ENCODE peak calls at places on chromosomes 12 and 14, in eight cellular contexts. A is left ventricle myocardium inferior, O is gastrocnemius medialis, Y is cardiac muscle cell, K is lower leg skin, H is upper lobe of right lung, P is nephron progenitor cell, N is AG10803. D is an unnamed sample.

GRCh38 chr14:24818054-24818822 is 184.2 kb upstream of the GZMB start:
- DNase-seq in A (no peak), O (no peak), Y (peak), K (no peak), H (no peak), P (peak), N (no peak), D (no peak)

GRCh38 chr14:96745500-96746051 is 51.6 kb upstream of the VRK1 start:
- DNase-seq in A (no peak), O (no peak), Y (no peak), K (peak), H (no peak), P (no peak), N (no peak), D (no peak)

GRCh38 chr14:105060751-105061427 is 4.3 kb downstream of the GPR132 start:
- DNase-seq in A (peak), O (no peak), Y (no peak), K (peak), H (peak), P (no peak), N (no peak), D (peak)

GRCh38 chr12:89414851-89415250 is 62.5 kb upstream of the DUSP6 start:
- DNase-seq in A (no peak), O (no peak), Y (peak), K (no peak), H (no peak), P (no peak), N (peak), D (no peak)

GRCh38 chr12:131011165-131012079 is 57.7 kb downstream of the ADGRD1 start:
- DNase-seq in A (peak), O (peak), Y (peak), K (peak), H (no peak), P (no peak), N (peak), D (no peak)

GRCh38 chr14:29262979-29263378 is 496.4 kb downstream of the FOXG1 start:
- DNase-seq in A (no peak), O (no peak), Y (peak), K (no peak), H (no peak), P (no peak), N (no peak), D (no peak)

GRCh38 chr12:40921563-40922163 is 229.4 kb downstream of the CNTN1 start:
- DNase-seq in A (no peak), O (no peak), Y (peak), K (no peak), H (no peak), P (no peak), N (peak), D (no peak)

GRCh38 chr12:67038486-67038885 is 230.7 kb upstream of the CAND1 start:
- DNase-seq in A (no peak), O (no peak), Y (no peak), K (no peak), H (no peak), P (no peak), N (no peak), D (no peak)

GRCh38 chr14:56159066-56159465 is 40.9 kb downstream of the PELI2 start:
- DNase-seq in A (no peak), O (no peak), Y (no peak), K (no peak), H (no peak), P (no peak), N (peak), D (no peak)

GRCh38 chr14:33842299-33842698 is 108.6 kb downstream of the EGLN3 start:
- DNase-seq in A (no peak), O (no peak), Y (no peak), K (no peak), H (no peak), P (no peak), N (no peak), D (no peak)

GRCh38 chr14:20680843-20681347 is 3.5 kb upstream of the RNASE4 start:
- DNase-seq in A (no peak), O (peak), Y (no peak), K (peak), H (no peak), P (no peak), N (no peak), D (no peak)

GRCh38 chr14:65533736-65534404 is 121.3 kb downstream of the FUT8 start:
- DNase-seq in A (no peak), O (no peak), Y (no peak), K (no peak), H (no peak), P (no peak), N (no peak), D (no peak)

GRCh38 chr12:40152783-40153383 is 47.0 kb upstream of the SLC2A13 start:
- DNase-seq in A (peak), O (peak), Y (peak), K (peak), H (no peak), P (peak), N (peak), D (peak)

GRCh38 chr12:42691991-42692557 is 102.5 kb upstream of the PRICKLE1 start:
- DNase-seq in A (no peak), O (no peak), Y (no peak), K (no peak), H (no peak), P (no peak), N (no peak), D (no peak)

GRCh38 chr14:34496679-34497513 is 34.9 kb upstream of the SPTSSA start:
- DNase-seq in A (peak), O (peak), Y (peak), K (peak), H (no peak), P (peak), N (peak), D (peak)

GRCh38 chr12:130576286-130576933 is 139.7 kb downstream of the RIMBP2 start:
- DNase-seq in A (no peak), O (no peak), Y (no peak), K (peak), H (no peak), P (no peak), N (no peak), D (peak)

GRCh38 chr12:6855322-6855721 is 3.4 kb downstream of the USP5 start:
- DNase-seq in A (no peak), O (no peak), Y (no peak), K (no peak), H (no peak), P (no peak), N (no peak), D (no peak)

GRCh38 chr12:27905285-27906126 is 67.0 kb downstream of the PTHLH start:
- DNase-seq in A (no peak), O (no peak), Y (no peak), K (no peak), H (no peak), P (no peak), N (no peak), D (peak)

GRCh38 chr12:13208533-13209278 is 12.2 kb downstream of the EMP1 start:
- DNase-seq in A (no peak), O (no peak), Y (peak), K (no peak), H (no peak), P (no peak), N (no peak), D (peak)

GRCh38 chr12:104448475-104448874 is 8.3 kb upstream of the CHST11 start:
- DNase-seq in A (no peak), O (no peak), Y (no peak), K (no peak), H (no peak), P (no peak), N (no peak), D (no peak)

GRCh38 chr12:116806845-116807440 is 68.8 kb downstream of the RNFT2 start:
- DNase-seq in A (no peak), O (no peak), Y (peak), K (no peak), H (no peak), P (no peak), N (no peak), D (peak)

GRCh38 chr14:32259368-32260013 is 56.4 kb upstream of the RNU6-8 start:
- DNase-seq in A (no peak), O (no peak), Y (peak), K (no peak), H (no peak), P (no peak), N (peak), D (peak)

GRCh38 chr14:64943556-64943955 is 1.0 kb upstream of the GPX2 start:
- DNase-seq in A (no peak), O (no peak), Y (no peak), K (peak), H (no peak), P (no peak), N (no peak), D (peak)

GRCh38 chr12:76921891-76922664 is 43.3 kb upstream of the CSRP2 start:
- DNase-seq in A (no peak), O (no peak), Y (no peak), K (no peak), H (no peak), P (no peak), N (peak), D (no peak)
- TF ChIP-seq CTCF in A (no peak), O (no peak), Y (no peak), K (no peak), H (no peak), P (no peak), N (no peak), D (no peak)

DNA sequence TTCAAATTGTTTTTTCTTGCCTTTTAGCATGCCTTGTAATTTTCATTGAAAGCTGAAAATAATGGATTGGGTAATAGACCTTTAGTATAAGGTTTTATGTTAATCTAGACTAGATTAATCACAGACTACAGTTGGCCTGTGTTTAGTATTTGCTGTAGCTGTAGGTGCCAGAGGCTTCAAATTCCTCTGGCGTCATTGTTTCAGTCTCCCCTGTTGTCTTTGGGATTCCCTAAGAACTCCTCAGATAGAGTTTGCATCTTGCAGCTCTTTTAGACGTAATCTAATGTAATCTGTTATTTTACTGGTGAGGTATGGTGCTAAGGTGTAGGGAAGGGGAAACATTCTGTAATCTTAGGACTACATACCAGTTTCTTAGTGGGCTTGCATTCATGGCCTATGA is 113.0 kb downstream of the RGS6 start:
- DNase-seq in A (no peak), O (no peak), Y (no peak), K (no peak), H (no peak), P (no peak), N (no peak), D (no peak)
- TF ChIP-seq CTCF in A (no peak), O (no peak), Y (no peak), K (no peak), H (no peak), P (no peak), N (no peak), D (no peak)

DNA sequence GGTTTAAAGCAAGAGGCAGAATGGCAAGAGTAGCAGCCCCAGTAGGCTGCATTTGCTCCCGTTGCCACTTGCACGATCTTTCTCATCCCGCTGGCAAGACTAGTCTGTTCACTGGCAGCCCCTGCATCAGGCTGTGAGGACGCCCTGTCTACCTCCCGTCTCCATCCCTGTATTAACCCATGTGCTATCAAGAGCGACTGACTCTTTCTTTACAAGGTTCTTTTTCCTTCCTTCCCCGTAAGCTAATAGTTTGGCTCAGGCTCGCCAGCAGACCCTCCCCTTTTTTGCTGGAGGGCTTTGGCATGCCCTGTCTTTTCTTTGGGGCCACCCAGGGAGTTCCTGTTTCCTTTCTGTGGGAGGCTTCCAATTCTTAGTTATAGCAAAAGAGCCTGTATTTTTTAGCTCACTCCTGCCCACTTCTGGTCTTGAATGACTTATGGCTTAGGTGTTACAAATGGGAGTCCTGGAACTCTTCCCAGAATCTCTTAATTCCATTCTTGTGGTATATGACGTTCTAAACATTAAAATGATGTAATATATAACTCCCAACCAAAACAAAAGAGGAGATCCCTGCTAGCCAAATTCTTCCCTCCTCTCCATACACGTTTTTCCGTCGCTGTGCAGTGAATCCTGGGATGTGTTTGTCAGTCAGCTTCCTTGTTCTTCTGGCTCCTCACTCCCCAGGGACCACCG is 149.0 kb downstream of the PRKCH start:
- DNase-seq in A (peak), O (no peak), Y (peak), K (no peak), H (no peak), P (peak), N (peak), D (peak)
- TF ChIP-seq CTCF in A (peak), O (no peak), Y (peak), K (no peak), H (no peak), P (no peak), N (peak), D (peak)

DNA sequence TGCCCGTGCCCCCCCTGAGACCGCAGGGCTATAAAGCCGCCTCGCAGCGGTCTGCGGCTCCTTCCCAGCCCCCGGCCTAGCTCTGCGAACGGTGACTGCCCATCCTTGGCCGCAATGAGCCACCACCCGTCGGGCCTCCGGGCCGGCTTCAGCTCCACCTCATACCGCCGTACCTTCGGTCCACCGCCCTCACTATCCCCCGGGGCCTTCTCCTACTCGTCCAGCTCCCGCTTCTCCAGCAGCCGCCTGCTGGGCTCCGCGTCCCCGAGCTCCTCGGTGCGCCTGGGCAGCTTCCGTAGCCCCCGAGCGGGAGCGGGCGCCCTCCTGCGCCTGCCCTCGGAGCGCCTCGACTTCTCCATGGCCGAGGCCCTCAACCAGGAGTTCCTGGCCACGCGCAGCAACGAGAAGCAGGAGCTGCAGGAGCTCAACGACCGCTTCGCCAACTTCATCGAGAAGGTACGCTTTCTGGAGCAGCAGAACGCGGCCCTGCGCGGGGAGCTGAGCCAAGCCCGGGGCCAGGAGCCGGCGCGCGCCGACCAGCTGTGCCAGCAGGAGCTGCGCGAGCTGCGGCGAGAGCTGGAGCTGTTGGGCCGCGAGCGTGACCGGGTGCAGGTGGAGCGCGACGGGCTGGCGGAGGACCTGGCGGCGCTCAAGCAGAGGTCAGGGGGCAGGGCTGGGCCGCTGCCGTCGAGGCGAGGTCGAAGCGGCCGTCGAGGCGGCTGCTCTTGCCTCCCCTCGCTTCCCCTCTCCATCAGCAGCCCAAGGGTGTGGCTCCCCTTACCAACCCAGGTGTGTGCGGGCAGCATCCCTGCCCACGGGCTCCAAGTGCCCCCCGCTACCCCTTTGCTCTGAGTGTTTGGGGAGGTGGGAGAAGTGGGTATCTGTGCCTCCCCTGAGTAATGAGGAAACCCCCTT is at the start of gene PRPH:
- DNase-seq in A (no peak), O (no peak), Y (no peak), K (no peak), H (peak), P (peak), N (no peak), D (peak)
- TF ChIP-seq CTCF in A (no peak), O (no peak), Y (peak), K (no peak), H (no peak), P (no peak), N (no peak), D (peak)

GRCh38 chr12:3227076-3227975 is 150.1 kb downstream of the TSPAN9 start:
- DNase-seq in A (no peak), O (no peak), Y (no peak), K (no peak), H (no peak), P (no peak), N (no peak), D (peak)
- TF ChIP-seq CTCF in A (peak), O (no peak), Y (no peak), K (no peak), H (no peak), P (no peak), N (no peak), D (peak)

DNA sequence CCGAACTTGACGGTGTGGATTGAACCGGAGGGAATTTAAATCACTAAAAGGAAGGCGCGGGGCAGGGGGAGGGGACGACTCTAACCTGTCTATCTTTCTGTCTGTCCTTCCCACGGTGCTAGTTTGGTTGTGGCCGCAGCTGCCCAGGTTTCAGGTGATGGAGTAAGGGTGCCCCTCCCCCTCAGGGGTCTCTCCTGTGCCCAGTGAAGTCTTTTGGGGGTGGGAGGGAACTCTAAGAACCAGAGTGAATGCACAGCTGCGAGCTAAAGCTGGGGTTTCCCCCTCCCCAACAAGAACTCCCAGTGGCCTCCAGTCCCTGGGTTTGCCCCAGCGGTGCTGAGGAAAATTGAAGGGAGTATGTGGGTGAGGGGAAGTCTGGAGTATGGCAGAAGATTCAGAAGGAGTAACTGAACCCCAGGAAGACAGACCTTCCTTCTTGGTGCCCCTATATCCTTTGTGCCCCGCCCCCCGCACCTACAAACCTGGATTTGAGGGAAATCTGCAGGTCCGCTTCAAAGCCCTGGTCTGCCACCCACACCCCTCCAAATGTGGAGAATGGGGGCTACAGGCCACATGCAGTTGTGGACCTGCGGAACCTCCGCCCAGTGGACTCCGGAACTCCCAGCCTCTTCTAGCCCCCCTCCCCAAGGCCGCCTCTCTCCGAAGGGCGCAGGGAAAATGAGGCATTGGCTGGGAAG is 3.6 kb upstream of the HOXC9 start:
- DNase-seq in A (no peak), O (peak), Y (no peak), K (no peak), H (no peak), P (peak), N (no peak), D (no peak)
- TF ChIP-seq CTCF in A (no peak), O (peak), Y (no peak), K (no peak), H (no peak), P (no peak), N (peak), D (no peak)

GRCh38 chr12:111640498-111640897 is 41.4 kb upstream of the ATXN2 start:
- DNase-seq in A (no peak), O (no peak), Y (no peak), K (no peak), H (no peak), P (no peak), N (no peak), D (no peak)

GRCh38 chr12:111638576-111638975 is 39.5 kb upstream of the ATXN2 start:
- DNase-seq in A (no peak), O (no peak), Y (peak), K (no peak), H (no peak), P (no peak), N (peak), D (no peak)

GRCh38 chr12:111643428-111643826 is 42.3 kb downstream of the BRAP start:
- DNase-seq in A (no peak), O (no peak), Y (peak), K (no peak), H (no peak), P (no peak), N (no peak), D (no peak)

GRCh38 chr12:111645433-111645832 is 40.3 kb downstream of the BRAP start:
- DNase-seq in A (no peak), O (no peak), Y (no peak), K (no peak), H (no peak), P (no peak), N (no peak), D (no peak)

GRCh38 chr12:111642681-111643427 is 42.9 kb downstream of the BRAP start:
- DNase-seq in A (no peak), O (no peak), Y (peak), K (no peak), H (no peak), P (no peak), N (peak), D (no peak)
- TF ChIP-seq CTCF in A (no peak), O (no peak), Y (peak), K (no peak), H (no peak), P (no peak), N (no peak), D (peak)

DNA sequence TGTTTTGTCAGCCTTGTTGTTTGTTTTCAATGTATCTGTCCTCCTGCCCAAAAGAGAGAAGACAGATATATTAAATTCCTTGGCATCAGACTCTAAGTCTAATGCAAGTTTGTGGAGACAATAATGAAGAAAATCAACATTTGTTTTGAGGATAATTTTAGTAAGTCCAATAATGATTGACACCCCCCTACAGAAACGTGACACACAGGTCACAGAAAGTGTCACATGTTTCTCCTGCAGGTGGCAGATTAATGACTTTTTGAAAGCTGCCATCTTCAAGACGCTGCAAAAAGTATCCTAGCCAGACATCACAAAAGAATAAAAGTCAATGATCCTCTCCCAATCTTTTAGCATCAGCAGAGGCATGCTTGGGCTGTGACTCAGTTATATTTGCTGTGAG is 378.8 kb upstream of the TMPO start:
- DNase-seq in A (no peak), O (no peak), Y (no peak), K (no peak), H (no peak), P (no peak), N (no peak), D (no peak)
- TF ChIP-seq CTCF in A (no peak), O (no peak), Y (no peak), K (no peak), H (no peak), P (no peak), N (no peak), D (no peak)

GRCh38 chr12:65840793-65841670 is 16.7 kb downstream of the HMGA2 start:
- DNase-seq in A (no peak), O (no peak), Y (no peak), K (no peak), H (no peak), P (no peak), N (no peak), D (peak)

GRCh38 chr12:65845751-65846537 is 21.7 kb downstream of the HMGA2 start:
- DNase-seq in A (no peak), O (no peak), Y (no peak), K (no peak), H (no peak), P (peak), N (no peak), D (peak)
- TF ChIP-seq CTCF in A (no peak), O (no peak), Y (no peak), K (no peak), H (no peak), P (no peak), N (no peak), D (peak)